ENCODE peak calls at places on chromosomes 16 and 17, in eight cellular contexts. Y is A549, P is ovary, T is right lobe of liver, Q is IMR-90, D is GM12878, F is uterus, W is HCT116. C is an unnamed sample.

GRCh38 chr17:73271078-73271477 is 9.4 kb upstream of the CPSF4L start:
- DNase-seq in Y (no peak), P (no peak), T (no peak), Q (no peak), D (peak; percentile 88), F (no peak), W (no peak), C (no peak)

GRCh38 chr17:29857823-29858222 is 72.2 kb downstream of the SSH2 start:
- DNase-seq in Y (no peak), P (no peak), T (no peak), Q (no peak), D (no peak), F (no peak), W (no peak), C (no peak)

GRCh38 chr16:67470314-67470713 is 10.6 kb downstream of the ATP6V0D1 start:
- DNase-seq in Y (no peak), P (peak; percentile 54), T (peak; percentile 96), Q (no peak), D (no peak), F (no peak), W (no peak), C (peak; percentile 64)

GRCh38 chr16:11308493-11309283 is 27.6 kb upstream of the PRM1 start:
- DNase-seq in Y (no peak), P (no peak), T (no peak), Q (no peak), D (peak; percentile 81), F (no peak), W (no peak), C (no peak)

GRCh38 chr17:35241520-35241919 is 1.4 kb upstream of the SLFN5 start:
- DNase-seq in Y (no peak), P (peak; percentile 17), T (no peak), Q (no peak), D (no peak), F (no peak), W (no peak), C (no peak)

GRCh38 chr17:55421179-55421934 is at the start of gene MMD:
- DNase-seq in Y (peak; percentile 81), P (no peak), T (peak; percentile 65), Q (no peak), D (no peak), F (peak; percentile 30), W (no peak), C (peak; percentile 42)

GRCh38 chr17:59652119-59652518 is 32.4 kb downstream of the CLTC start:
- DNase-seq in Y (no peak), P (no peak), T (no peak), Q (peak; percentile 88), D (no peak), F (no peak), W (no peak), C (no peak)

GRCh38 chr16:30773826-30774225 is 11.7 kb downstream of the RNF40 start:
- DNase-seq in Y (no peak), P (no peak), T (no peak), Q (no peak), D (no peak), F (no peak), W (no peak), C (no peak)

DNA sequence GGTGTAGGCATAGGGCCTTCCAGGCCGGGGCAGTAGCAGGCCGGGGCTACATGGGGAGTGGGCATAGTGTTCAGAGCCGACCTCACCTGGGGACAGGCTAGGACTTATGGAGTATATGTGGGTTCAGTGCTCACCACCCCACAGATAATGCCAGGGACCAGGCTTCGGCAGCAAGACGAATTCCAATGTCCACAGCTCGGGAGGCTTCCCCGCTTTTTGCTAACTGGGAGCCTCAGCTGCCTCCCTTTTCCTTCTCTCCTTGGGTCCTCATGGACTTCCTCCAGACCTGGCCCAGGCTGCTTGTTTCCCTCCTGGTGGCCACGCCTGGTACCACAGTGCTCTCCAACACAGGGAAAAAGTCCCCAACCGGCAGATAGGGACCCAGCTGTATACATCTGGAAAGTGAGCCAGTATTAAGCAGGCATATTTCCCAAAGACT is 20.1 kb upstream of the SLC46A1 start:
- DNase-seq in Y (peak; percentile 58), P (no peak), T (no peak), Q (no peak), D (no peak), F (no peak), W (no peak), C (no peak)
- TF ChIP-seq CTCF in Y (no peak), P (no peak), T (no peak), Q (peak; percentile 28), D (no peak), F (no peak), W (peak; percentile 69), C (no peak)

GRCh38 chr16:18039931-18040330 is 296.6 kb downstream of the NPIPA8 start:
- DNase-seq in Y (no peak), P (no peak), T (no peak), Q (no peak), D (no peak), F (no peak), W (no peak), C (no peak)

GRCh38 chr16:18041864-18042834 is 294.4 kb downstream of the NPIPA8 start:
- DNase-seq in Y (no peak), P (no peak), T (no peak), Q (no peak), D (no peak), F (no peak), W (no peak), C (no peak)

GRCh38 chr16:18037051-18037450 is 299.5 kb downstream of the NPIPA8 start:
- DNase-seq in Y (no peak), P (no peak), T (no peak), Q (no peak), D (no peak), F (no peak), W (no peak), C (no peak)
- TF ChIP-seq POLR2A in Y (no peak), P (no peak), T (no peak), Q (no peak), D (no peak), F (no peak), W (no peak), C (no peak)

DNA sequence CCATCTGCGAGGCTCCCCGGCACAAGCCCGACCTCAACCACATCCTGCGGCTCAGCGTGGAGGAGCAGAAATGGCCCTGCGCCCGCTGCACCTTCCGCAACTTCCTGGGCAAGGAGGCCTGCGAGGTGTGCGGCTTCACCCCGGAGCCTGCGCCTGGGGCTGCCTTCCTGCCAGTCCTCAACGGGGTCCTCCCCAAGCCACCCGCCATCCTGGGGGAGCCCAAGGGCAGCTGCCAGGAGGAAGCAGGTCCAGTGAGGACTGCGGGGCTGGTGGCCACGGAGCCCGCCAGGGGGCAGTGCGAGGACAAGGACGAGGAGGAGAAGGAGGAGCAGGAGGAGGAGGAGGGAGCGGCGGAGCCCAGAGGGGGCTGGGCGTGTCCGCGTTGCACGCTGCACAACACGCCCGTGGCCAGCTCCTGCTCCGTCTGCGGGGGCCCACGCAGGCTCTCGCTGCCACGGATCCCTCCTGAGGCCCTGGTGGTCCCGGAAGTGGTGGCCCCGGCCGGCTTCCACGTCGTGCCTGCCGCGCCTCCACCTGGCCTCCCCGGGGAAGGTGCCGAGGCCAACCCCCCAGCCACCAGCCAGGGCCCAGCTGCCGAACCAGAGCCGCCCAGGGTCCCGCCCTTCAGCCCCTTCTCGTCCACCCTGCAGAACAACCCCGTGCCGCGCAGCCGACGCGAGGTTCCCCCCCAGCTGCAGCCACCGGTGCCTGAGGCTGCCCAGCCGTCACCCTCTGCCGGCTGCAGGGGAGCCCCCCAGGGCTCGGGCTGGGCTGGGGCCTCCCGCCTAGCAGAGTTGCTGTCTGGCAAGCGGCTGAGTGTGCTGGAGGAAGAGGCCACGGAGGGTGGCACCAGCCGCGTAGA is 13.1 kb upstream of the PRR35 start:
- DNase-seq in Y (no peak), P (peak; percentile 88), T (peak; percentile 62), Q (peak; percentile 16), D (no peak), F (peak; percentile 64), W (no peak), C (peak; percentile 54)
- TF ChIP-seq CTCF in Y (peak; percentile 54), P (peak; percentile 79), T (no peak), Q (peak; percentile 52), D (no peak), F (peak; percentile 48), W (no peak), C (no peak)

GRCh38 chr16:89544713-89545043 is 15.8 kb upstream of the RPL13 start:
- DNase-seq in Y (no peak), P (no peak), T (no peak), Q (no peak), D (no peak), F (no peak), W (no peak), C (no peak)

GRCh38 chr16:89547291-89547690 is 13.2 kb upstream of the RPL13 start:
- DNase-seq in Y (no peak), P (no peak), T (peak; percentile 14), Q (no peak), D (no peak), F (no peak), W (no peak), C (no peak)

GRCh38 chr16:89545044-89545830 is 15.2 kb upstream of the RPL13 start:
- DNase-seq in Y (no peak), P (no peak), T (no peak), Q (no peak), D (no peak), F (no peak), W (no peak), C (no peak)

GRCh38 chr16:89546781-89547180 is 13.7 kb upstream of the RPL13 start:
- DNase-seq in Y (no peak), P (no peak), T (no peak), Q (no peak), D (no peak), F (no peak), W (no peak), C (no peak)

DNA sequence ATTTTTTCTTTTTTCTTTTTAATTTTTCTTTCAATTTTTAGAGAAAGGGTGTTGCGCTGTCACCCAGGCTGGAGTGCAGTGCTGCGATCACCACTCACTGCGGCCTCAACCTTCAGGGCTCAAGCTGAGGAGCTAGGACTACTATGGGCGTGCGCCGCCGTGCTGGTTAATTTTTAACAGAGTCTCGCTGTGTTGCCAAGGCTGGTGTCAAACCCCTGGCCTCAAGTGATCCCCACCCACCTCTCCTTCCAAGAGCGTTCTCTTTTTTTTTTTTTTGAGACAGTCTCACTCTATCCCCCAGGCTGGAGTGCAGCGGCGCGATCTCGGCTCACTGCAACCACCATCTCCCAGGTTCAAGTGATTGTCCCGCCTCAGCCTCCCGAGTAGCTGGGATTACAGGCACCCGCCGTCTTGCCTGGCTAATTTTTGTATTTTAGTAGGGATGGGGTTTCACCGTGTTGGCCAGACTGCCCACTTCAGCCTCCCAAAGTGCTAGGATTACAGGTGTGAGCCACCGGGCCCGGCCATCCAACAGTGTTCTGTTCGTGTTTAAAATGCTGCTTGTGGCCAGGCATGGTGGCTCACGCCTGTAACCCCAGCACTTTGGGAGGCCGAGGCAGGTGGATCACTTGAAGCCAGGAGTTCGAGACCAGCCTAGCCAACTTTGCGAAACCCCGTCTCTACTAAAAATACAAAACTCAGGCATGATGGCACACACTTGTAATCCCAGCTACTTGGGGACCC is 14.5 kb upstream of the RPL13 start:
- DNase-seq in Y (no peak), P (no peak), T (peak; percentile 67), Q (no peak), D (no peak), F (no peak), W (no peak), C (no peak)
- TF ChIP-seq POLR2A in Y (no peak), P (no peak), T (no peak), Q (no peak), D (no peak), F (no peak), W (no peak), C (no peak)